ENCODE peak calls at places on chromosomes 6 and 20, in five cellular contexts. One of them, this sample, is unnamed.

GRCh38 chr6:36754582-36755434 is 57.2 kb downstream of the RAB44 start:
- DNase-seq in epithelial cell of prostate: no peak
- DNase-seq in T-helper 17 cell: no peak
- DNase-seq in Right ventricle myocardium superior: no peak
- DNase-seq in astrocyte of the cerebellum: no peak
- DNase-seq in this sample: no peak

GRCh38 chr6:39029156-39030011 is 19.2 kb upstream of the GLP1R start:
- DNase-seq in epithelial cell of prostate: no peak
- DNase-seq in T-helper 17 cell: no peak
- DNase-seq in Right ventricle myocardium superior: no peak
- DNase-seq in astrocyte of the cerebellum: no peak
- DNase-seq in this sample: no peak

GRCh38 chr20:23226612-23227265 is 123.9 kb upstream of the NXT1 start:
- DNase-seq in epithelial cell of prostate: no peak
- DNase-seq in T-helper 17 cell: no peak
- DNase-seq in Right ventricle myocardium superior: no peak
- DNase-seq in astrocyte of the cerebellum: no peak
- DNase-seq in this sample: no peak

GRCh38 chr20:61120595-61121515 is 131.2 kb upstream of the CDH4 start:
- DNase-seq in epithelial cell of prostate: peak
- DNase-seq in T-helper 17 cell: no peak
- DNase-seq in Right ventricle myocardium superior: peak
- DNase-seq in astrocyte of the cerebellum: peak
- DNase-seq in this sample: peak

GRCh38 chr6:136647363-136647763 is 97.1 kb upstream of the MAP7 start:
- DNase-seq in epithelial cell of prostate: no peak
- DNase-seq in T-helper 17 cell: no peak
- DNase-seq in Right ventricle myocardium superior: no peak
- DNase-seq in astrocyte of the cerebellum: peak
- DNase-seq in this sample: no peak

GRCh38 chr6:21601341-21601740 is 7.8 kb downstream of the SOX4 start:
- DNase-seq in epithelial cell of prostate: no peak
- DNase-seq in T-helper 17 cell: no peak
- DNase-seq in Right ventricle myocardium superior: no peak
- DNase-seq in astrocyte of the cerebellum: no peak
- DNase-seq in this sample: no peak

GRCh38 chr20:24497851-24498250 is 28.4 kb downstream of the SYNDIG1 start:
- DNase-seq in epithelial cell of prostate: peak
- DNase-seq in T-helper 17 cell: no peak
- DNase-seq in Right ventricle myocardium superior: no peak
- DNase-seq in astrocyte of the cerebellum: peak
- DNase-seq in this sample: no peak

GRCh38 chr20:43458422-43458924 is 777 bp downstream of the SRSF6 start:
- DNase-seq in epithelial cell of prostate: no peak
- DNase-seq in T-helper 17 cell: no peak
- DNase-seq in Right ventricle myocardium superior: no peak
- DNase-seq in astrocyte of the cerebellum: no peak
- DNase-seq in this sample: no peak

GRCh38 chr6:16334671-16335070 is 96.3 kb downstream of the GMPR start:
- DNase-seq in epithelial cell of prostate: no peak
- DNase-seq in T-helper 17 cell: no peak
- DNase-seq in Right ventricle myocardium superior: peak
- DNase-seq in astrocyte of the cerebellum: no peak
- DNase-seq in this sample: no peak

GRCh38 chr6:96907498-96907897 is 9.8 kb upstream of the NDUFAF4 start:
- DNase-seq in epithelial cell of prostate: no peak
- DNase-seq in T-helper 17 cell: no peak
- DNase-seq in Right ventricle myocardium superior: no peak
- DNase-seq in astrocyte of the cerebellum: no peak
- DNase-seq in this sample: no peak

GRCh38 chr6:157974967-157975366 is 6.7 kb upstream of the SYNJ2 start:
- DNase-seq in epithelial cell of prostate: no peak
- DNase-seq in T-helper 17 cell: no peak
- DNase-seq in Right ventricle myocardium superior: no peak
- DNase-seq in astrocyte of the cerebellum: no peak
- DNase-seq in this sample: no peak

This sample was measured in KG1.